ENCODE peak calls at places on chromosomes 13 and 19, in eight cellular contexts. V, O, K, B, M, J, H and D are unnamed samples.

GRCh38 chr19:6213696-6214585 is 65.8 kb downstream of the MLLT1 start:
- DNase-seq in V (no peak), B (no peak), M (no peak), J (no peak), O (no peak), K (no peak), H (no peak), D (no peak)

GRCh38 chr19:7294571-7295212 is 478 bp upstream of the INSR start:
- DNase-seq in V (peak), M (peak), B (no peak), O (peak), J (peak), K (peak), H (peak), D (peak)

GRCh38 chr13:100508996-100509395 is 79.6 kb downstream of the GGACT start:
- DNase-seq in J (no peak), O (no peak), K (no peak), M (no peak), B (no peak), V (peak), H (no peak), D (no peak)

GRCh38 chr13:32021785-32022184 is 9.8 kb upstream of the FRY start:
- DNase-seq in O (no peak), J (no peak), H (no peak), B (no peak), M (no peak), V (no peak), K (no peak), D (no peak)

GRCh38 chr19:58009301-58009665 is 6.7 kb upstream of the ZNF606 start:
- DNase-seq in J (no peak), M (no peak), K (no peak), O (no peak), B (no peak), V (no peak), H (no peak), D (no peak)

GRCh38 chr19:2623743-2624142 is 78.8 kb downstream of the GNG7 start:
- DNase-seq in V (no peak), O (no peak), J (no peak), H (no peak), B (no peak), M (no peak), K (no peak), D (no peak)

GRCh38 chr13:113121928-113122420 is 625 bp upstream of the F10 start:
- DNase-seq in O (peak), J (no peak), M (no peak), V (no peak), K (no peak), H (peak), B (no peak), D (no peak)

GRCh38 chr19:17539288-17540117 is 15.9 kb upstream of the COLGALT1 start:
- DNase-seq in H (peak), O (peak), M (peak), K (peak), B (peak), J (peak), V (peak), D (peak)

GRCh38 chr19:7618771-7619510 is 10.4 kb downstream of the XAB2 start:
- DNase-seq in K (peak), J (no peak), M (no peak), H (no peak), B (no peak), O (peak), V (no peak), D (no peak)

GRCh38 chr19:54390942-54391577 is 24.2 kb upstream of the TTYH1 start:
- DNase-seq in M (no peak), V (peak), J (peak), B (peak), O (peak), K (peak), H (no peak), D (peak)

GRCh38 chr19:39818626-39819097 is 15.3 kb downstream of the DYRK1B start:
- DNase-seq in H (no peak), J (no peak), V (no peak), K (no peak), O (no peak), B (no peak), M (no peak), D (no peak)

GRCh38 chr19:42052241-42052863 is 17.7 kb downstream of the GRIK5 start:
- DNase-seq in J (no peak), K (no peak), B (no peak), M (no peak), O (peak), H (no peak), V (no peak), D (no peak)

GRCh38 chr19:12665646-12666304 is 767 bp downstream of the MAN2B1 start:
- DNase-seq in O (no peak), H (no peak), V (no peak), K (no peak), M (peak), B (no peak), J (peak), D (no peak)

GRCh38 chr19:43446746-43447489 is 18.5 kb downstream of the LYPD3 start:
- DNase-seq in V (peak), K (peak), H (peak), M (peak), B (no peak), O (peak), J (peak), D (peak)

GRCh38 chr13:43360911-43361605 is 337.7 kb downstream of the DNAJC15 start:
- DNase-seq in J (no peak), O (no peak), H (no peak), M (no peak), K (no peak), B (no peak), V (peak), D (peak)

GRCh38 chr13:101919541-101920306 is 467.2 kb downstream of the ITGBL1 start:
- DNase-seq in O (peak), K (peak), M (no peak), H (no peak), B (no peak), J (peak), V (peak), D (no peak)

DNA sequence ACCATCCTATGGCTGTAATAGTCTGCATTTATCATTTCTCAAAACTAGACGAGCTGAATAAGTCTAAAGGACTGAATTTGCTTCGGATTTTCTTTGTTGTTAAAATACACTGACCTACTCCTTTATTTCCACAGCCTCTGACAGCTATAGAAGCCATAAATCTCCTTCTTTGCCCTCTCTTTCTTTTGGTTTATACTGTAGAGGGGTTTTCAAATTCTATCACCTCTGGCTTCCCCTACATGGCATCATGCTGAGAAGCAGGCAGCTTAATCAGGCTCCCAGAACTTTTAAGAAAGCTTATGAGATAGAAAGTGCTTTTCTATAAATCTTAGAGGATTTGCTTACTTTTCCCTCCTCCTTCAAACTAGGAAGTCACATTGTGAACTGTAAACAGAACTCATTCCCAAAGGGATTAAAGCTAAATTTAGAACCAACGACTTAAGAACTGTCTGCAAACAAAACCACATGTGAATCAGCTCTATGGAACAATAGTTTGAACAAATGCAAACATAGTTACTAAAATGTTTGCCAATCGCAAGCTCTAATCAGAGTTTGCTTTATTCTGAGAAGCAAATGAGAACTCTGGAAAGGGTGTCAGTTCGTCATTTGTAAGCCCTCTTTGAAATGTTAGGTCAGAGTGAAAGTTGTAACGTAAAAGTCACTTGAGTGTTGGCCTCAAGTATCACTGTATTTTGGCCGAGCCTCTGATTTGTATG is 344.0 kb downstream of the RFC3 start:
- DNase-seq in J (peak), H (no peak), V (peak), B (peak), O (peak), K (peak), M (no peak), D (peak)
- H3K4me3 ChIP-seq in J (no peak), H (peak), V (peak), B (peak), O (peak), K (peak), M (no peak), D (no peak)

DNA sequence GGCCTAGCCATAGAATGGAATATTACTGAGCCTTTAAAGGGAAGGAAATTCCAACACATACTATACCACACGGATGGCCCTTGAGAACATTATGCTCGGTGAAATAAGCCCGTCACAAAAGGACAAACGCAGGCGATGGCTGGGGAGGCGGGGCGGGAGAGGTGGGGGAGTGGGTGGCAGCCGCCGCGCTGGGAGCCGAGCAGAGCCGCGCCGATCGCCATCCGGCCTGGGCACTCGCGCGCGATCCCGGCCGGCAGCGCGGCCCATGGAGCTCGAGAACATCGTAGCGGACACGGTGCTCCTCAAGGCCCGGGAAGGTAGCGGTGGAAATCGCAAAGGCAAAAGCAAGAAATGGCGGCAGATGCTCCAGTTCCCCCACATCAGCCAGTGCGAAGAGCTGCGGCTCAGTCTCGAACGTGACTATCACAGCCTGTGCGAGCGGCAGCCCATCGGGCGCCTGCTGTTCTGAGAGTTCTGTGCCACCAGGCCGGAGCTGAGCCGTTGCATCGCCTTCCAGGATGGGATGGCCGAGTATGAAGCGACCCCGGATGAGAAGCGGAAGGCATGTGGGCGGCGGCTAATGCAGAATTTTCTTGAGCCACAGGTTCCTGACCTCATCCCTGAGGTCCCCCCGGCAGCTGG is 140.1 kb downstream of the ZDHHC20 start:
- DNase-seq in H (no peak), B (no peak), O (no peak), M (no peak), V (peak), K (no peak), J (no peak), D (no peak)
- H3K4me3 ChIP-seq in H (peak), B (no peak), O (no peak), M (no peak), V (peak), K (no peak), J (no peak), D (no peak)

GRCh38 chr19:4566402-4567051 is 7.0 kb upstream of the SEMA6B start:
- DNase-seq in V (no peak), H (no peak), B (no peak), J (no peak), M (no peak), O (peak), K (no peak), D (no peak)
- H3K4me3 ChIP-seq in V (no peak), H (no peak), B (no peak), J (no peak), M (no peak), O (no peak), K (no peak), D (no peak)

GRCh38 chr19:1259873-1260748 is 9.0 kb upstream of the CIRBP start:
- DNase-seq in O (no peak), B (no peak), K (no peak), J (no peak), M (peak), H (peak), V (no peak), D (no peak)

GRCh38 chr19:1259206-1259872 is 9.8 kb upstream of the CIRBP start:
- DNase-seq in M (peak), K (peak), V (peak), H (peak), J (peak), O (peak), B (no peak), D (no peak)

GRCh38 chr19:1261512-1261862 is 7.6 kb upstream of the CIRBP start:
- DNase-seq in J (no peak), V (no peak), B (no peak), H (no peak), K (no peak), O (no peak), M (no peak), D (no peak)

GRCh38 chr19:1261863-1262686 is 7.1 kb upstream of the CIRBP start:
- DNase-seq in H (peak), B (no peak), J (no peak), K (peak), V (no peak), O (no peak), M (peak), D (no peak)

GRCh38 chr19:1260749-1261511 is 8.2 kb upstream of the CIRBP start:
- DNase-seq in V (peak), M (peak), B (no peak), H (peak), J (peak), O (peak), K (peak), D (peak)
- H3K4me3 ChIP-seq in V (peak), M (peak), B (peak), H (peak), J (peak), O (peak), K (peak), D (peak)

DNA sequence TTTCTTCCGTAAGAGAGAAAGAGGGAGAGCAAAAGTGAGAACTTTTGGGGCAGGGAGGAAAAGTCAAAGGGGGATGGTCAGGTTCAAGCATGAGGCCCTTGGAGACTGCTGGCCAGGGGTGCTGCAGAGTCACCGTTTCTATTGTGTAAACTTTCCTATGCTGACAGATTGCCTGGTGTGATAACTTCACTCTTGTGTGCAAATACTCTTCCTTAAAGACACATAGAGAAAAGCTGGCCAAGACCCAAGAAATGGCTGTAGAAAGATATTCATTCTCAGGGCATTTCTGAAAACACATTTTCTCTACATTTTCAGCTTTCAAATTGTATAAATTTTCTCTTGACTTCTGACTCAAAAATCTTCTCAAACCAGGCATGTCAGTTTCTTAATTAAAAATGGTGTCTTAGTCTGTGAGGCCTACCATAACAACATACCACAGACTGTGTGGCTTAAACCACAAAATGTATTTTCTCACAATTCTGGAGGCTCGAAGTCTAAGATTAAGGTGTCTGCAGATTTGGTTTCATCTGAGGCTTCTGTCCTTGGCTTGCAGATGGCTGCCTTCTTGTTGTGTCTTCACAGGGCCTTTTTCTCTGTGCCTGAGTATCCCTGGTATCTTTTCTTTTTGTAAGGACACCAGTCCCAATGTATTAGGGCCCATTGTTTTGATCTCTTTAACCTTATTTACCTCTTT is 304.5 kb downstream of the KCNRG start:
- DNase-seq in J (peak), K (peak), B (no peak), H (no peak), M (no peak), V (peak), O (no peak), D (no peak)
- H3K4me3 ChIP-seq in J (no peak), K (no peak), B (no peak), H (no peak), M (no peak), V (no peak), O (no peak), D (no peak)